ENCODE peak calls at places on chromosomes 6 and 20, in nine cellular contexts. One of them, this sample, is unnamed.

GRCh38 chr6:169344651-169345050 is 91.0 kb upstream of the THBS2 start:
- DNase-seq in WERI-Rb-1: no peak
- DNase-seq in fibroblast of pulmonary artery: no peak
- DNase-seq in uterus: no peak
- DNase-seq in cardiac muscle cell: no peak
- DNase-seq in neural progenitor cell: no peak
- DNase-seq in pancreas: no peak
- DNase-seq in foreskin fibroblast: peak
- DNase-seq in AG10803: peak
- DNase-seq in this sample: no peak

GRCh38 chr6:56693246-56693607 is 50.5 kb upstream of the DST start:
- DNase-seq in WERI-Rb-1: peak
- DNase-seq in fibroblast of pulmonary artery: peak
- DNase-seq in uterus: peak
- DNase-seq in cardiac muscle cell: no peak
- DNase-seq in neural progenitor cell: no peak
- DNase-seq in pancreas: peak
- DNase-seq in foreskin fibroblast: peak
- DNase-seq in AG10803: peak
- DNase-seq in this sample: peak

GRCh38 chr6:13759025-13759424 is 47.4 kb upstream of the RANBP9 start:
- DNase-seq in WERI-Rb-1: no peak
- DNase-seq in fibroblast of pulmonary artery: no peak
- DNase-seq in uterus: no peak
- DNase-seq in cardiac muscle cell: no peak
- DNase-seq in neural progenitor cell: no peak
- DNase-seq in pancreas: no peak
- DNase-seq in foreskin fibroblast: no peak
- DNase-seq in AG10803: no peak
- DNase-seq in this sample: no peak

GRCh38 chr20:38730167-38730988 is 6.1 kb downstream of the SLC32A1 start:
- DNase-seq in WERI-Rb-1: peak
- DNase-seq in fibroblast of pulmonary artery: no peak
- DNase-seq in uterus: no peak
- DNase-seq in cardiac muscle cell: no peak
- DNase-seq in neural progenitor cell: no peak
- DNase-seq in pancreas: no peak
- DNase-seq in foreskin fibroblast: no peak
- DNase-seq in AG10803: no peak
- DNase-seq in this sample: no peak

GRCh38 chr20:16712541-16712947 is 17.3 kb upstream of the SNRPB2 start:
- DNase-seq in WERI-Rb-1: no peak
- DNase-seq in fibroblast of pulmonary artery: no peak
- DNase-seq in uterus: no peak
- DNase-seq in cardiac muscle cell: no peak
- DNase-seq in neural progenitor cell: no peak
- DNase-seq in pancreas: no peak
- DNase-seq in foreskin fibroblast: no peak
- DNase-seq in AG10803: no peak
- DNase-seq in this sample: no peak

GRCh38 chr20:10581823-10582222 is 92.0 kb downstream of the JAG1 start:
- DNase-seq in WERI-Rb-1: no peak
- DNase-seq in fibroblast of pulmonary artery: peak
- DNase-seq in uterus: no peak
- DNase-seq in cardiac muscle cell: no peak
- DNase-seq in neural progenitor cell: no peak
- DNase-seq in pancreas: no peak
- DNase-seq in foreskin fibroblast: peak
- DNase-seq in AG10803: peak
- DNase-seq in this sample: no peak

GRCh38 chr6:1424306-1424927 is 35.0 kb downstream of the FOXF2 start:
- DNase-seq in WERI-Rb-1: peak
- DNase-seq in fibroblast of pulmonary artery: peak
- DNase-seq in uterus: no peak
- DNase-seq in cardiac muscle cell: peak
- DNase-seq in neural progenitor cell: peak
- DNase-seq in pancreas: no peak
- DNase-seq in foreskin fibroblast: peak
- DNase-seq in AG10803: peak
- DNase-seq in this sample: no peak

GRCh38 chr6:45021652-45022051 is 306.5 kb upstream of the RUNX2 start:
- DNase-seq in WERI-Rb-1: no peak
- DNase-seq in fibroblast of pulmonary artery: no peak
- DNase-seq in uterus: no peak
- DNase-seq in cardiac muscle cell: no peak
- DNase-seq in neural progenitor cell: no peak
- DNase-seq in pancreas: no peak
- DNase-seq in foreskin fibroblast: no peak
- DNase-seq in AG10803: peak
- DNase-seq in this sample: no peak

GRCh38 chr6:170205534-170206316 is 85.2 kb downstream of the DLL1 start:
- DNase-seq in WERI-Rb-1: no peak
- DNase-seq in fibroblast of pulmonary artery: no peak
- DNase-seq in uterus: no peak
- DNase-seq in cardiac muscle cell: no peak
- DNase-seq in neural progenitor cell: no peak
- DNase-seq in pancreas: no peak
- DNase-seq in foreskin fibroblast: no peak
- DNase-seq in AG10803: no peak
- DNase-seq in this sample: no peak

DNA sequence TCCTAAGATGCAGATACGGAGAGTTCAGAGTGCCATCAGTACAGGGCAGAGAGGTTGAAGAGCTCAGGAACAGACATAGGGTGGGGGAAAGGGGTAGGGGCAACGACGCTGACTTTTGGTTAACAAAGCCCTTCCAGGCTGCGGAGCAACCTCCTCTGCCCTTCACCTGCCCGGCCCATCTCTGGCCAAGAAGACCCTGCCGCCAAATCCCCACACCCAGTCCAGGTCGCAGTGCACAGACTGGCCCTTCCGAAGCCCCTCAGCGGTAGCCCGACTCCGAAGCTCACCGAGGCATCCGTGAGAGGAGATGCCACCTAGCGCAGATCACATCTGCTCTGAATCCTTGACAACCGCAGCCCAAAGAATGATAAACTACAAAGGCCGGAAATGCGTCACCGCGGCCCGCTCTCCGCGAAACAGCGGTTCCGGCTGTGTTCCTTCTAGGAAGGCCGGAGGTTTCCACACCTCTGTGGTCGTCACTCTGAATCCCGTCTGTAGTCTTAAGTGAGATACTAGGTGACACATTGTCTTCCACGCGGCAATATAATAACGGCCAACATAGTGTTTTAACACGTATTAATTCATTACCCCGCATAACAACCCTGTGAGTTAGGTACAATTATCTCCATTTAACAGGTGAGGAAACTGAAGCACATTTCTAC is at the start of gene ZSCAN23:
- DNase-seq in WERI-Rb-1: peak
- DNase-seq in fibroblast of pulmonary artery: peak
- DNase-seq in uterus: peak
- DNase-seq in cardiac muscle cell: peak
- DNase-seq in neural progenitor cell: peak
- DNase-seq in pancreas: peak
- DNase-seq in foreskin fibroblast: peak
- DNase-seq in AG10803: peak
- DNase-seq in this sample: no peak
- H3K4me3 ChIP-seq in WERI-Rb-1: peak
- H3K4me3 ChIP-seq in fibroblast of pulmonary artery: peak
- H3K4me3 ChIP-seq in uterus: peak
- H3K4me3 ChIP-seq in cardiac muscle cell: peak
- H3K4me3 ChIP-seq in neural progenitor cell: peak
- H3K4me3 ChIP-seq in pancreas: peak
- H3K4me3 ChIP-seq in foreskin fibroblast: peak
- H3K4me3 ChIP-seq in AG10803: peak
- H3K4me3 ChIP-seq in this sample: peak

DNA sequence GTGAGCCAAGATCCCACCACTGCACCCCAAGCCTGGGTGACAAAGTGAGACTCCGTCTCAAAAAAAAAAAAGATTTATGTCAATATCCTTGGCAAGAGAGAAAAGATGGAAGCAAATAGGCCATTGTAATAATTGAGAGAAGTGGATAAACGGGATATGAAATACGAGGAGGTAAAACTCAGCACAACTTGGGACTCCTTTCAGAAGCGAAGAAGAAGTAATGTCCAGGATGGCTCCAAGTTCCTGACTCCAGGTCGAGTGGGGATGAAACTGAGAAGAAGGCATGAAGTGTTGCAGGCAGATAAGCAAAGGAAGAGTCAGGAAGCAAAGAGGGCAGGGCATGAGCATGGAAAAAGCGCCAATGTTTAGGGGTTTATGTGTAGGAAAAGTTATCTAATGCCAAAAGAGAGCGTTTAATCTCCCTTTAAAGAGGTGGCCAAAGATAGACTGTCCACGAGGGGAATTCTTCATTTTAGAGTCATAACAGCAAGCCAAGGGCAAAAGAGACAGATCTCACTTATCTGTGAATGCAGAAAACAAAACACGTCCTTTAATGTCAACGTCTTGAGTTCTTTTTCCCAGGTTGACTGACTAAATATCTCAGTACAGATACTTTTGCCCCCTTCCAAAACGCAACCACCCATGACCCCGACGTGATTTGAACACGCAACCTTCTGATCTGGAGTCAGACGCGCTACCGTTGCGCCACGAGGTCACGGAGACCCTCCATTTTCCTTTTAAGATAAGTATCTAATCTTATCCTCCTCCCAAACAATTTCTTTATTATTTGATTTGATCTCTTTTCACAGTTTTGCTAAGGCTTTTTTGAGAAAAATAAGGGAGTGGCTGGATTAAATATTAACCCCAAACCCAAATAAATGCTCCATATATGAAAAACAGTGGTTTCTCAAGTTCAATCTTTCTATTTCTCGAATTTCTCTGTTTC is 46.3 kb upstream of the BTN3A2 start:
- DNase-seq in WERI-Rb-1: no peak
- DNase-seq in fibroblast of pulmonary artery: no peak
- DNase-seq in uterus: no peak
- DNase-seq in cardiac muscle cell: no peak
- DNase-seq in neural progenitor cell: no peak
- DNase-seq in pancreas: no peak
- DNase-seq in foreskin fibroblast: no peak
- DNase-seq in AG10803: no peak
- DNase-seq in this sample: no peak
- H3K4me3 ChIP-seq in WERI-Rb-1: no peak
- H3K4me3 ChIP-seq in fibroblast of pulmonary artery: no peak
- H3K4me3 ChIP-seq in uterus: no peak
- H3K4me3 ChIP-seq in cardiac muscle cell: no peak
- H3K4me3 ChIP-seq in neural progenitor cell: peak
- H3K4me3 ChIP-seq in pancreas: no peak
- H3K4me3 ChIP-seq in foreskin fibroblast: no peak
- H3K4me3 ChIP-seq in AG10803: no peak
- H3K4me3 ChIP-seq in this sample: no peak

DNA sequence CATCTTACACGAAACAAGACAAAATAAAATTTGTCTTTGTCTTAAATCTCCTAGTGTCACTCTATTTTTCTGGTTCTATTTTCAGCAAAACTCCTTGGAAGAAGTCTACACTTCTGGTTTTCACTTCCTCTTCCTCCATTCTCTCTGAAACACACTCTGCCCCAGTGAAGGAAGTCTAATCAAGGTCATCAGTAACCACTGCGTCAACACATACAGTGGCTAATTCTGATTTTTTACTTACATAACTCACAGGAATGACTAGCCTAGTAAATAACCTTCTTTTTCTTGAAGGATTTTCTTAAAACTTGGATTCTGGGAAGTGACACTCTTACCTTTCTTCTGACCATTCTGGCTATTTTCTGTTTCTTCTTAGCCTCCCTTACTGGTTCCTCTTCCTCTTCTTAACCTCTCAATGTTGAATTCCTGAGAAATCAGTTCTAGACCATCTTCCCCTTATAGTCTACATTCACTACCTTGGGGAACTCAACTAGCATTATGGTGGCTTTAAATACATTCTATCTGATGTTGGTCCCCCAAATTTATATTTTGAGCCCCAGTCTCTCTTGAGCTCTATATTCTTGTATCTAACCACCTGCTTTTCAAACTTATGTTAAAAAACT is 37.5 kb downstream of the AIG1 start:
- DNase-seq in WERI-Rb-1: no peak
- DNase-seq in fibroblast of pulmonary artery: no peak
- DNase-seq in uterus: no peak
- DNase-seq in cardiac muscle cell: no peak
- DNase-seq in neural progenitor cell: no peak
- DNase-seq in pancreas: no peak
- DNase-seq in foreskin fibroblast: no peak
- DNase-seq in AG10803: no peak
- DNase-seq in this sample: no peak
- H3K4me3 ChIP-seq in WERI-Rb-1: no peak
- H3K4me3 ChIP-seq in fibroblast of pulmonary artery: no peak
- H3K4me3 ChIP-seq in uterus: no peak
- H3K4me3 ChIP-seq in cardiac muscle cell: no peak
- H3K4me3 ChIP-seq in neural progenitor cell: no peak
- H3K4me3 ChIP-seq in pancreas: no peak
- H3K4me3 ChIP-seq in foreskin fibroblast: no peak
- H3K4me3 ChIP-seq in AG10803: no peak
- H3K4me3 ChIP-seq in this sample: no peak

GRCh38 chr6:155782739-155783459 is 327.3 kb upstream of the NOX3 start:
- DNase-seq in WERI-Rb-1: no peak
- DNase-seq in fibroblast of pulmonary artery: no peak
- DNase-seq in uterus: no peak
- DNase-seq in cardiac muscle cell: no peak
- DNase-seq in neural progenitor cell: no peak
- DNase-seq in pancreas: no peak
- DNase-seq in foreskin fibroblast: peak
- DNase-seq in AG10803: peak
- DNase-seq in this sample: no peak
- H3K4me3 ChIP-seq in WERI-Rb-1: no peak
- H3K4me3 ChIP-seq in fibroblast of pulmonary artery: no peak
- H3K4me3 ChIP-seq in uterus: no peak
- H3K4me3 ChIP-seq in cardiac muscle cell: no peak
- H3K4me3 ChIP-seq in neural progenitor cell: no peak
- H3K4me3 ChIP-seq in pancreas: no peak
- H3K4me3 ChIP-seq in foreskin fibroblast: no peak
- H3K4me3 ChIP-seq in AG10803: no peak
- H3K4me3 ChIP-seq in this sample: no peak

DNA sequence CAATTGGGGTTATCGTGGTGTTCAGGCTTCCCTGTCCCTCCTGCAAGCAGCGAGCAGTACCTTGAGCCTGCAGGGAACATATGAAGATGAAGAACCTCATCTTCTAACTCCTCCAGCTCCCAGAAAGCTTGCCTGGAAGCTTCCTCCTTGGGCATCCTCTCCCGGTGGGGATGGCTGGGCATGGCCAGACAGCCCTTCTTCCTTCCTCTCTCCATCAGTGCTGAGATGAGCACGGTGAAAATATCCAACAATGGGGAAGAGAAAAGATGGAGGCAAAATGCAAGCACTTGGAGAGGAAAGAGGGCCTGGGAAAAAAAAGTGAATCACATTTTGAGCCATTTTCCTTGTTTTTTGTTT is 107.7 kb upstream of the FOXA2 start:
- DNase-seq in WERI-Rb-1: no peak
- DNase-seq in fibroblast of pulmonary artery: no peak
- DNase-seq in uterus: no peak
- DNase-seq in cardiac muscle cell: no peak
- DNase-seq in neural progenitor cell: no peak
- DNase-seq in pancreas: no peak
- DNase-seq in foreskin fibroblast: no peak
- DNase-seq in AG10803: no peak
- DNase-seq in this sample: no peak
- H3K4me3 ChIP-seq in WERI-Rb-1: no peak
- H3K4me3 ChIP-seq in fibroblast of pulmonary artery: no peak
- H3K4me3 ChIP-seq in uterus: no peak
- H3K4me3 ChIP-seq in cardiac muscle cell: no peak
- H3K4me3 ChIP-seq in neural progenitor cell: no peak
- H3K4me3 ChIP-seq in pancreas: no peak
- H3K4me3 ChIP-seq in foreskin fibroblast: no peak
- H3K4me3 ChIP-seq in AG10803: no peak
- H3K4me3 ChIP-seq in this sample: no peak